ENCODE peak calls at places on chromosomes 3 and 15, in nine cellular contexts. E, M, W, X, O, L, U, G and I are unnamed samples.
A peak's percentile ranks its signal among the peaks of the same experiment; 100 is the strongest.

GRCh38 chr3:124859025-124859424 is 28.1 kb downstream of the ITGB5 start:
- DNase-seq in E (no peak), M (peak; percentile 48), W (peak; percentile 49), X (no peak), O (no peak), L (no peak), U (peak; percentile 45), G (no peak), I (no peak)

GRCh38 chr3:24299801-24300626 is 194.6 kb downstream of the THRB start:
- DNase-seq in E (no peak), M (no peak), W (peak; percentile 92), X (no peak), O (peak; percentile 87), L (no peak), U (peak; percentile 75), G (no peak), I (no peak)

GRCh38 chr3:182740710-182741109 is 52.6 kb upstream of the ATP11B start:
- DNase-seq in E (no peak), M (no peak), W (no peak), X (no peak), O (peak; percentile 87), L (no peak), U (no peak), G (no peak), I (no peak)

GRCh38 chr3:187878776-187879524 is 133.7 kb upstream of the BCL6 start:
- DNase-seq in E (no peak), M (no peak), W (peak; percentile 52), X (no peak), O (peak; percentile 87), L (no peak), U (no peak), G (no peak), I (no peak)

GRCh38 chr15:68797157-68797556 is 23.5 kb downstream of the ANP32A start:
- DNase-seq in E (no peak), M (no peak), W (no peak), X (no peak), O (no peak), L (no peak), U (peak; percentile 36), G (no peak), I (no peak)

GRCh38 chr15:63718590-63719035 is 115.1 kb downstream of the HERC1 start:
- DNase-seq in E (no peak), M (no peak), W (peak; percentile 46), X (no peak), O (peak; percentile 68), L (no peak), U (peak; percentile 74), G (no peak), I (no peak)

GRCh38 chr3:57983734-57984518 is 24.3 kb upstream of the FLNB start:
- DNase-seq in E (no peak), M (peak; percentile 78), W (peak; percentile 90), X (peak; percentile 62), O (peak; percentile 87), L (no peak), U (peak; percentile 90), G (peak; percentile 95), I (peak; percentile 60)

GRCh38 chr3:67468511-67468910 is 185.9 kb downstream of the SUCLG2 start:
- DNase-seq in E (no peak), M (no peak), W (no peak), X (no peak), O (no peak), L (no peak), U (no peak), G (no peak), I (no peak)

GRCh38 chr3:145882416-145882815 is 278.6 kb downstream of the PLOD2 start:
- DNase-seq in E (no peak), M (no peak), W (peak; percentile 37), X (no peak), O (no peak), L (no peak), U (no peak), G (no peak), I (no peak)

GRCh38 chr15:78007965-78008886 is 69.3 kb downstream of the TBC1D2B start:
- DNase-seq in E (no peak), M (peak; percentile 85), W (peak; percentile 83), X (peak; percentile 65), O (peak; percentile 75), L (peak; percentile 82), U (peak; percentile 82), G (no peak), I (peak; percentile 88)

GRCh38 chr3:195113074-195113473 is 157.9 kb downstream of the XXYLT1 start:
- DNase-seq in E (peak; percentile 32), M (peak; percentile 63), W (peak; percentile 77), X (no peak), O (no peak), L (no peak), U (peak; percentile 61), G (no peak), I (no peak)

GRCh38 chr3:172591876-172592771 is 68.9 kb upstream of the TNFSF10 start:
- DNase-seq in E (no peak), M (no peak), W (no peak), X (no peak), O (no peak), L (no peak), U (no peak), G (no peak), I (no peak)

GRCh38 chr3:76753599-76753998 is 286.3 kb upstream of the ROBO2 start:
- DNase-seq in E (no peak), M (no peak), W (no peak), X (no peak), O (no peak), L (no peak), U (peak; percentile 42), G (no peak), I (no peak)

GRCh38 chr3:173932624-173933023 is 535.1 kb downstream of the NLGN1 start:
- DNase-seq in E (no peak), M (no peak), W (peak; percentile 37), X (no peak), O (peak; percentile 34), L (no peak), U (peak; percentile 45), G (no peak), I (no peak)

GRCh38 chr15:101373580-101373979 is 78.5 kb upstream of the SNRPA1 start:
- DNase-seq in E (no peak), M (no peak), W (no peak), X (no peak), O (no peak), L (no peak), U (no peak), G (no peak), I (no peak)

GRCh38 chr15:57607570-57608000 is 15.9 kb downstream of the MYZAP start:
- DNase-seq in E (no peak), M (no peak), W (peak; percentile 57), X (peak; percentile 75), O (peak; percentile 94), L (no peak), U (peak; percentile 80), G (no peak), I (no peak)

DNA sequence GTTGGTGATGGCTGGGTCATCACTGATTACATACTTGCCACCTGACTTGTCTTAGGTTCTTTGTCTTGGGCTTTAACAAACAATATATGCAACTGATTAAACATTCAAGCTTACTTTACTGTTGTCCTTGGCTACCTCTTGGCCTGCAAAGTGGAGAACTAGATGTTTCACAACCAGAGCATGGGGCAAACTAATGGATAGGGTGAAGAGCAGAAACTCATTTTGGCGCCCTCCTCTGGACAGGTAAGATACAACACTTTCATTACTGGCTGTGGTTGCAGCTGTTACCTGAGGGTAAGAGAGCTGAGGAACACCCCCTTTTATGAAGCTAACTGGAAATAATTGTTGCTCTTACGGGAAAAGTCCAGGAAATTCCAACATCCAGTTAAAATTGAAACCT is 262.1 kb downstream of the NAALADL2 start:
- DNase-seq in E (peak; percentile 6), M (no peak), W (no peak), X (no peak), O (peak; percentile 58), L (no peak), U (no peak), G (no peak), I (peak; percentile 19)
- TF ChIP-seq CTCF in E (no peak), M (no peak), W (peak; percentile 20), X (no peak), O (peak; percentile 80), L (peak; percentile 6), U (peak; percentile 44), G (peak; percentile 73), I (no peak)

GRCh38 chr15:58877999-58878825 is 55.3 kb downstream of the SLTM start:
- DNase-seq in E (no peak), M (no peak), W (no peak), X (no peak), O (no peak), L (no peak), U (no peak), G (no peak), I (no peak)
- H3K36me3 ChIP-seq in E (peaks cover 55% of the 10 kb centered on the region), M (no peaks in the 10 kb centered on the region), W (peaks cover 38% of the 10 kb centered on the region), X (peaks cover 8% of the 10 kb centered on the region), O (peaks cover 41% of the 10 kb centered on the region), L (peaks cover 50% of the 10 kb centered on the region), U (peaks cover 7% of the 10 kb centered on the region), G (peaks cover 69% of the 10 kb centered on the region), I (no peaks in the 10 kb centered on the region)

GRCh38 chr3:193563999-193564398 is 9.3 kb upstream of the ATP13A4 start:
- DNase-seq in E (no peak), M (no peak), W (peak; percentile 2), X (peak; percentile 57), O (peak; percentile 29), L (peak; percentile 60), U (no peak), G (peak; percentile 8), I (no peak)
- TF ChIP-seq CTCF in E (peak; percentile 17), M (no peak), W (no peak), X (peak; percentile 11), O (peak; percentile 46), L (peak; percentile 16), U (no peak), G (peak; percentile 43), I (no peak)

GRCh38 chr3:47603332-47603731 is 24.7 kb upstream of the CSPG5 start:
- DNase-seq in E (no peak), M (no peak), W (no peak), X (no peak), O (no peak), L (no peak), U (no peak), G (no peak), I (no peak)

GRCh38 chr3:47605646-47606045 is 27.0 kb upstream of the CSPG5 start:
- DNase-seq in E (no peak), M (no peak), W (peak; percentile 17), X (no peak), O (peak; percentile 49), L (no peak), U (no peak), G (no peak), I (no peak)

GRCh38 chr3:47607335-47607734 is 28.7 kb upstream of the CSPG5 start:
- DNase-seq in E (no peak), M (no peak), W (no peak), X (no peak), O (no peak), L (no peak), U (no peak), G (no peak), I (no peak)

GRCh38 chr3:47604145-47604544 is 25.5 kb upstream of the CSPG5 start:
- DNase-seq in E (no peak), M (no peak), W (no peak), X (no peak), O (no peak), L (no peak), U (no peak), G (no peak), I (no peak)

DNA sequence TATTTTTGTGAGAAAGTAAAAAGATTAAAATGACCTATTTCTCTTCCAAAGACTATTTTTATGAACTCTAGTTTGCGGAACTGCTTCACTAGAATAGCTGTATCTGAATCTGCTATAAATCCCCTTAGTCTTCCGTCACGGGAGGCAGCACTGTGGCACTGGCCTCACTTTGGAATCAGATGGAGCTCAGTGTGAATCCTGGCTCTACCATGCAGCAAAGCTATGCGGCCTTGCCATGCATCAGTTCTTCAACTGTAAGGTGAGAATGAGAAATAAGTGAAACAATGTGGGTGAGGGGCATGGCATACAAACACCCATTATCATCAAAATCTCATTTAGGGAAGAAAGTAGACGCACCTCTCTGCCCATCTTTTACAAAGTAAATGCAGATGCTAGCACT is 27.5 kb upstream of the CSPG5 start:
- DNase-seq in E (no peak), M (no peak), W (no peak), X (no peak), O (no peak), L (no peak), U (no peak), G (no peak), I (no peak)
- H3K36me3 ChIP-seq in E (peaks cover 93% of the 10 kb centered on the region), M (no peaks in the 10 kb centered on the region), W (peaks cover 39% of the 10 kb centered on the region), X (peaks cover 4% of the 10 kb centered on the region), O (peaks cover 51% of the 10 kb centered on the region), L (peaks cover 16% of the 10 kb centered on the region), U (peaks cover 2% of the 10 kb centered on the region), G (peaks cover 95% of the 10 kb centered on the region), I (no peaks in the 10 kb centered on the region)